ENCODE peak calls at places on chromosomes 16 and 17, in six cellular contexts. G is hepatic stellate cell; Y is CD8-positive, alpha-beta T cell; R is NCI-H510A treated with DMSO at 0.1 percent for 48 hours; Z is CD4-positive, alpha-beta memory T cell; N is type B pancreatic cell. L is an unnamed sample.

GRCh38 chr17:2847601-2848255 is 51.5 kb downstream of the RAP1GAP2 start:
- DNase-seq in Y (no peak), Z (no peak), G (no peak), R (peak), N (no peak), L (no peak)

GRCh38 chr17:40329981-40330794 is 21.2 kb downstream of the RARA start:
- DNase-seq in R (peak), Z (no peak), N (no peak), Y (no peak), G (no peak), L (no peak)

GRCh38 chr17:6752068-6752909 is 3.6 kb upstream of the XAF1 start:
- DNase-seq in R (no peak), Y (no peak), G (peak), Z (no peak), N (no peak), L (peak)

GRCh38 chr17:40450175-40450574 is 6.9 kb downstream of the IGFBP4 start:
- DNase-seq in Y (peak), R (peak), G (no peak), Z (peak), N (no peak), L (no peak)

GRCh38 chr16:83164816-83165215 is 538.0 kb downstream of the CDH13 start:
- DNase-seq in N (no peak), R (no peak), Z (no peak), Y (no peak), G (no peak), L (no peak)

GRCh38 chr17:3917391-3917931 is 1.2 kb upstream of the P2RX1 start:
- DNase-seq in Y (no peak), N (no peak), Z (no peak), G (peak), R (no peak), L (no peak)

GRCh38 chr17:4297351-4297750 is 33.6 kb upstream of the ANKFY1 start:
- DNase-seq in N (no peak), G (no peak), Y (no peak), R (no peak), Z (no peak), L (no peak)

GRCh38 chr17:44930667-44931066 is 15.4 kb upstream of the GFAP start:
- DNase-seq in R (no peak), G (no peak), Z (no peak), N (no peak), Y (no peak), L (no peak)

GRCh38 chr17:78474631-78475146 is 96.2 kb downstream of the PGS1 start:
- DNase-seq in G (no peak), N (no peak), Y (peak), Z (peak), R (no peak), L (no peak)

GRCh38 chr17:40069751-40070643 is 7.2 kb downstream of the THRA start:
- DNase-seq in G (no peak), Z (peak), R (peak), Y (peak), N (no peak), L (no peak)

GRCh38 chr16:30090607-30091332 is 954 bp downstream of the TBX6 start:
- DNase-seq in R (no peak), G (no peak), Y (no peak), Z (no peak), N (no peak), L (no peak)

GRCh38 chr16:81204794-81205680 is 33.5 kb upstream of the BCO1 start:
- DNase-seq in Y (peak), G (peak), R (peak), Z (peak), N (no peak), L (no peak)

GRCh38 chr16:57734925-57735754 is 430 bp upstream of the KATNB1 start:
- DNase-seq in G (peak), Y (peak), R (peak), N (peak), Z (peak), L (peak)

GRCh38 chr16:10558746-10559641 is 21.4 kb downstream of the EMP2 start:
- DNase-seq in N (no peak), G (peak), Z (no peak), Y (no peak), R (no peak), L (no peak)

GRCh38 chr17:67554634-67555033 is 163.1 kb upstream of the NOL11 start:
- DNase-seq in G (no peak), Z (no peak), Y (no peak), R (no peak), N (no peak), L (no peak)

GRCh38 chr16:50815382-50815781 is 73.5 kb downstream of the CYLD start:
- DNase-seq in Y (no peak), G (no peak), N (peak), R (no peak), Z (no peak), L (no peak)

GRCh38 chr16:27444015-27444414 is 42.0 kb downstream of the IL21R start:
- DNase-seq in Y (no peak), G (peak), Z (no peak), N (no peak), R (no peak), L (no peak)

GRCh38 chr16:84059111-84059510 is 16.5 kb upstream of the SLC38A8 start:
- DNase-seq in Y (no peak), G (no peak), Z (no peak), N (no peak), R (no peak), L (no peak)

GRCh38 chr17:147796-148740 is 10.7 kb downstream of the SCGB1C2 start:
- DNase-seq in R (no peak), Z (no peak), G (no peak), Y (no peak), N (peak), L (no peak)

GRCh38 chr16:55989569-55989907 is 114.4 kb upstream of the CES5A start:
- DNase-seq in Z (no peak), G (no peak), Y (no peak), R (no peak), N (no peak), L (no peak)

GRCh38 chr16:23786964-23787571 is 32.2 kb downstream of the CHP2 start:
- DNase-seq in N (no peak), Y (no peak), Z (no peak), G (no peak), R (no peak), L (no peak)

GRCh38 chr17:63550816-63551639 is 751 bp downstream of the DCAF7 start:
- DNase-seq in Y (no peak), N (no peak), Z (peak), G (no peak), R (peak), L (no peak)

GRCh38 chr17:19291646-19292376 is 54.6 kb downstream of the EPN2 start:
- DNase-seq in N (no peak), R (no peak), Y (no peak), G (no peak), Z (no peak), L (no peak)